ENCODE peak calls at places on chromosome 16, in seven cellular contexts. One of them, this sample, is unnamed.
A peak's percentile ranks its signal among the peaks of the same experiment; 100 is the strongest.

GRCh38 chr16:86865866-86866675 is 287.7 kb downstream of the FOXL1 start:
- DNase-seq in neuronal stem cell: no peak
- DNase-seq in mesenchymal stem cell: peak; percentile 29
- DNase-seq in mesendoderm: no peak
- DNase-seq in H9: no peak
- DNase-seq in IMR-90: peak; percentile 44
- DNase-seq in H1: no peak
- DNase-seq in this sample: no peak

GRCh38 chr16:53091508-53092211 is 36.9 kb downstream of the CHD9 start:
- DNase-seq in neuronal stem cell: peak; percentile 37
- DNase-seq in mesenchymal stem cell: peak; percentile 66
- DNase-seq in mesendoderm: peak; percentile 94
- DNase-seq in H9: peak; percentile 81
- DNase-seq in IMR-90: peak; percentile 92
- DNase-seq in H1: no peak
- DNase-seq in this sample: no peak

GRCh38 chr16:48117217-48118105 is 38.3 kb downstream of the ABCC12 start:
- DNase-seq in neuronal stem cell: peak; percentile 84
- DNase-seq in mesenchymal stem cell: peak; percentile 58
- DNase-seq in mesendoderm: peak; percentile 90
- DNase-seq in H9: peak; percentile 89
- DNase-seq in IMR-90: no peak
- DNase-seq in H1: peak; percentile 71
- DNase-seq in this sample: peak; percentile 47

GRCh38 chr16:49592507-49593422 is 219.2 kb downstream of the C16orf78 start:
- DNase-seq in neuronal stem cell: peak; percentile 56
- DNase-seq in mesenchymal stem cell: peak; percentile 27
- DNase-seq in mesendoderm: peak; percentile 81
- DNase-seq in H9: peak; percentile 72
- DNase-seq in IMR-90: peak; percentile 7
- DNase-seq in H1: peak; percentile 49
- DNase-seq in this sample: peak; percentile 16

GRCh38 chr16:19781196-19781595 is 63.1 kb downstream of the IQCK start:
- DNase-seq in neuronal stem cell: no peak
- DNase-seq in mesenchymal stem cell: no peak
- DNase-seq in mesendoderm: no peak
- DNase-seq in H9: no peak
- DNase-seq in IMR-90: peak; percentile 18
- DNase-seq in H1: no peak
- DNase-seq in this sample: no peak

GRCh38 chr16:19284207-19284606 is 1.3 kb upstream of the CLEC19A start:
- DNase-seq in neuronal stem cell: no peak
- DNase-seq in mesenchymal stem cell: no peak
- DNase-seq in mesendoderm: no peak
- DNase-seq in H9: no peak
- DNase-seq in IMR-90: no peak
- DNase-seq in H1: no peak
- DNase-seq in this sample: no peak

GRCh38 chr16:78505544-78506371 is 406.3 kb downstream of the WWOX start:
- DNase-seq in neuronal stem cell: no peak
- DNase-seq in mesenchymal stem cell: no peak
- DNase-seq in mesendoderm: peak; percentile 16
- DNase-seq in H9: peak; percentile 53
- DNase-seq in IMR-90: no peak
- DNase-seq in H1: no peak
- DNase-seq in this sample: no peak

GRCh38 chr16:23874613-23875294 is 39.0 kb downstream of the PRKCB start:
- DNase-seq in neuronal stem cell: no peak
- DNase-seq in mesenchymal stem cell: no peak
- DNase-seq in mesendoderm: no peak
- DNase-seq in H9: no peak
- DNase-seq in IMR-90: no peak
- DNase-seq in H1: no peak
- DNase-seq in this sample: no peak

GRCh38 chr16:30394603-30395154 is 541 bp upstream of the ZNF48 start:
- DNase-seq in neuronal stem cell: peak; percentile 68
- DNase-seq in mesenchymal stem cell: peak; percentile 80
- DNase-seq in mesendoderm: peak; percentile 71
- DNase-seq in H9: no peak
- DNase-seq in IMR-90: peak; percentile 50
- DNase-seq in H1: no peak
- DNase-seq in this sample: no peak

GRCh38 chr16:81729451-81729850 is 49.6 kb upstream of the PLCG2 start:
- DNase-seq in neuronal stem cell: no peak
- DNase-seq in mesenchymal stem cell: no peak
- DNase-seq in mesendoderm: peak; percentile 96
- DNase-seq in H9: peak; percentile 96
- DNase-seq in IMR-90: no peak
- DNase-seq in H1: peak; percentile 88
- DNase-seq in this sample: no peak

GRCh38 chr16:25586826-25587225 is 104.9 kb upstream of the HS3ST4 start:
- DNase-seq in neuronal stem cell: no peak
- DNase-seq in mesenchymal stem cell: no peak
- DNase-seq in mesendoderm: no peak
- DNase-seq in H9: no peak
- DNase-seq in IMR-90: no peak
- DNase-seq in H1: no peak
- DNase-seq in this sample: no peak

GRCh38 chr16:87376660-87377059 is 6.9 kb downstream of the FBXO31 start:
- DNase-seq in neuronal stem cell: no peak
- DNase-seq in mesenchymal stem cell: no peak
- DNase-seq in mesendoderm: no peak
- DNase-seq in H9: no peak
- DNase-seq in IMR-90: no peak
- DNase-seq in H1: no peak
- DNase-seq in this sample: no peak

GRCh38 chr16:54136276-54136625 is 150.3 kb downstream of the IRX3 start:
- DNase-seq in neuronal stem cell: no peak
- DNase-seq in mesenchymal stem cell: no peak
- DNase-seq in mesendoderm: no peak
- DNase-seq in H9: no peak
- DNase-seq in IMR-90: peak; percentile 59
- DNase-seq in H1: no peak
- DNase-seq in this sample: no peak

GRCh38 chr16:57159447-57159846 is 26.4 kb downstream of the PSME3IP1 start:
- DNase-seq in neuronal stem cell: no peak
- DNase-seq in mesenchymal stem cell: no peak
- DNase-seq in mesendoderm: no peak
- DNase-seq in H9: no peak
- DNase-seq in IMR-90: no peak
- DNase-seq in H1: no peak
- DNase-seq in this sample: no peak

GRCh38 chr16:9946022-9946720 is 236.1 kb downstream of the GRIN2A start:
- DNase-seq in neuronal stem cell: no peak
- DNase-seq in mesenchymal stem cell: no peak
- DNase-seq in mesendoderm: peak; percentile 12
- DNase-seq in H9: peak; percentile 59
- DNase-seq in IMR-90: no peak
- DNase-seq in H1: peak; percentile 5
- DNase-seq in this sample: no peak

GRCh38 chr16:52545157-52545543 is 1.8 kb downstream of the TOX3 start:
- DNase-seq in neuronal stem cell: no peak
- DNase-seq in mesenchymal stem cell: no peak
- DNase-seq in mesendoderm: no peak
- DNase-seq in H9: no peak
- DNase-seq in IMR-90: no peak
- DNase-seq in H1: no peak
- DNase-seq in this sample: no peak

GRCh38 chr16:62638964-62639861 is 603.0 kb upstream of the CDH8 start:
- DNase-seq in neuronal stem cell: no peak
- DNase-seq in mesenchymal stem cell: peak; percentile 2
- DNase-seq in mesendoderm: peak; percentile 16
- DNase-seq in H9: no peak
- DNase-seq in IMR-90: no peak
- DNase-seq in H1: no peak
- DNase-seq in this sample: no peak

GRCh38 chr16:72850863-72851262 is 197.1 kb downstream of the ZFHX3 start:
- DNase-seq in neuronal stem cell: no peak
- DNase-seq in mesenchymal stem cell: peak; percentile 87
- DNase-seq in mesendoderm: no peak
- DNase-seq in H9: no peak
- DNase-seq in IMR-90: peak; percentile 80
- DNase-seq in H1: no peak
- DNase-seq in this sample: no peak

GRCh38 chr16:4263504-4264436 is 9.1 kb downstream of the TFAP4 start:
- DNase-seq in neuronal stem cell: peak; percentile 48
- DNase-seq in mesenchymal stem cell: peak; percentile 94
- DNase-seq in mesendoderm: peak; percentile 88
- DNase-seq in H9: peak; percentile 95
- DNase-seq in IMR-90: peak; percentile 86
- DNase-seq in H1: no peak
- DNase-seq in this sample: peak; percentile 19

GRCh38 chr16:28063611-28064061 is at the start of gene GSG1L:
- DNase-seq in neuronal stem cell: no peak
- DNase-seq in mesenchymal stem cell: no peak
- DNase-seq in mesendoderm: no peak
- DNase-seq in H9: no peak
- DNase-seq in IMR-90: no peak
- DNase-seq in H1: no peak
- DNase-seq in this sample: no peak

GRCh38 chr16:59848314-59848713 is 1114.2 kb upstream of the GOT2 start:
- DNase-seq in neuronal stem cell: no peak
- DNase-seq in mesenchymal stem cell: no peak
- DNase-seq in mesendoderm: no peak
- DNase-seq in H9: no peak
- DNase-seq in IMR-90: no peak
- DNase-seq in H1: no peak
- DNase-seq in this sample: no peak

GRCh38 chr16:71384073-71384724 is 25.7 kb downstream of the CALB2 start:
- DNase-seq in neuronal stem cell: no peak
- DNase-seq in mesenchymal stem cell: no peak
- DNase-seq in mesendoderm: no peak
- DNase-seq in H9: no peak
- DNase-seq in IMR-90: no peak
- DNase-seq in H1: no peak
- DNase-seq in this sample: no peak

GRCh38 chr16:71376465-71377157 is 18.1 kb downstream of the CALB2 start:
- DNase-seq in neuronal stem cell: no peak
- DNase-seq in mesenchymal stem cell: no peak
- DNase-seq in mesendoderm: no peak
- DNase-seq in H9: no peak
- DNase-seq in IMR-90: no peak
- DNase-seq in H1: no peak
- DNase-seq in this sample: no peak

GRCh38 chr16:71383054-71383773 is 24.7 kb downstream of the CALB2 start:
- DNase-seq in neuronal stem cell: peak; percentile 21
- DNase-seq in mesenchymal stem cell: no peak
- DNase-seq in mesendoderm: peak; percentile 84
- DNase-seq in H9: peak; percentile 45
- DNase-seq in IMR-90: peak; percentile 5
- DNase-seq in H1: no peak
- DNase-seq in this sample: peak; percentile 65

GRCh38 chr16:71380831-71381230 is 22.3 kb downstream of the CALB2 start:
- DNase-seq in neuronal stem cell: no peak
- DNase-seq in mesenchymal stem cell: no peak
- DNase-seq in mesendoderm: no peak
- DNase-seq in H9: no peak
- DNase-seq in IMR-90: no peak
- DNase-seq in H1: no peak
- DNase-seq in this sample: no peak
- H3K4me1 ChIP-seq in neuronal stem cell: peaks cover 4% of the 10 kb centered on the region
- H3K4me1 ChIP-seq in mesenchymal stem cell: no peaks in the 10 kb centered on the region
- H3K4me1 ChIP-seq in mesendoderm: no peaks in the 10 kb centered on the region
- H3K4me1 ChIP-seq in H9: no peaks in the 10 kb centered on the region
- H3K4me1 ChIP-seq in IMR-90: no peaks in the 10 kb centered on the region
- H3K4me1 ChIP-seq in H1: peaks cover 4% of the 10 kb centered on the region
- H3K4me1 ChIP-seq in this sample: peaks cover 9% of the 10 kb centered on the region

DNA sequence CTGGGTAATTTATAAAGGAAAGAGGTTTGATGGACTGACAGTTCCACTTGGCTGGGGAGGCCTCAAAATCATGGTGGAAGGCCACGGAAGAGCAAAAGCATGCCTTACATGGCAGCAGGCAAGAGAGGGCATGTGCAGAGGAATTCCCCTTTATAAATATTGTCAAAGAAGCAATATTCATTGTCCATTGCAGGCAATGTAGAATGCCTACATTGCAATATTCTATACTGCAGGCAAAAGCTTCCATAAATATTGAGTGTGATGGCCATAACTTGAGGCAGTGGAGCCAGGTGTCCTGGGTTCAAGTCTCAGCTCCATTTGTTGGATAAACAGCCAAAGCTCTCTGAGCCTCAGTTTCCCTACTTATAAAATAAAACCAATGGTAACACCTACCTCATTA is 322.3 kb downstream of the SHISA9 start:
- DNase-seq in neuronal stem cell: no peak
- DNase-seq in mesenchymal stem cell: no peak
- DNase-seq in mesendoderm: no peak
- DNase-seq in H9: no peak
- DNase-seq in IMR-90: no peak
- DNase-seq in H1: no peak
- DNase-seq in this sample: no peak
- H2BK5ac ChIP-seq in neuronal stem cell: no peak overlapping the region
- H2BK5ac ChIP-seq in mesenchymal stem cell: no peak overlapping the region
- H2BK5ac ChIP-seq in mesendoderm: no peak overlapping the region
- H2BK5ac ChIP-seq in H9: no peak overlapping the region
- H2BK5ac ChIP-seq in IMR-90: no peak overlapping the region
- H2BK5ac ChIP-seq in H1: no peak overlapping the region
- H2BK5ac ChIP-seq in this sample: no peak overlapping the region

GRCh38 chr16:20868890-20869289 is 31.3 kb downstream of the DCUN1D3 start:
- DNase-seq in neuronal stem cell: no peak
- DNase-seq in mesenchymal stem cell: peak; percentile 53
- DNase-seq in mesendoderm: no peak
- DNase-seq in H9: no peak
- DNase-seq in IMR-90: peak; percentile 57
- DNase-seq in H1: no peak
- DNase-seq in this sample: no peak

GRCh38 chr16:20865420-20866126 is 34.6 kb downstream of the DCUN1D3 start:
- DNase-seq in neuronal stem cell: no peak
- DNase-seq in mesenchymal stem cell: peak; percentile 52
- DNase-seq in mesendoderm: no peak
- DNase-seq in H9: no peak
- DNase-seq in IMR-90: peak; percentile 64
- DNase-seq in H1: no peak
- DNase-seq in this sample: peak; percentile 15

GRCh38 chr16:20867585-20867984 is 32.6 kb downstream of the DCUN1D3 start:
- DNase-seq in neuronal stem cell: no peak
- DNase-seq in mesenchymal stem cell: no peak
- DNase-seq in mesendoderm: no peak
- DNase-seq in H9: no peak
- DNase-seq in IMR-90: peak; percentile 46
- DNase-seq in H1: no peak
- DNase-seq in this sample: no peak

GRCh38 chr16:20866161-20866772 is 33.9 kb downstream of the DCUN1D3 start:
- DNase-seq in neuronal stem cell: peak; percentile 6
- DNase-seq in mesenchymal stem cell: peak; percentile 82
- DNase-seq in mesendoderm: peak; percentile 78
- DNase-seq in H9: peak; percentile 41
- DNase-seq in IMR-90: peak; percentile 87
- DNase-seq in H1: no peak
- DNase-seq in this sample: peak; percentile 25

GRCh38 chr16:20866792-20867191 is 33.4 kb downstream of the DCUN1D3 start:
- DNase-seq in neuronal stem cell: no peak
- DNase-seq in mesenchymal stem cell: no peak
- DNase-seq in mesendoderm: no peak
- DNase-seq in H9: no peak
- DNase-seq in IMR-90: no peak
- DNase-seq in H1: no peak
- DNase-seq in this sample: no peak
- H3K4me1 ChIP-seq in neuronal stem cell: peaks cover 7% of the 10 kb centered on the region
- H3K4me1 ChIP-seq in mesenchymal stem cell: peaks cover 21% of the 10 kb centered on the region
- H3K4me1 ChIP-seq in mesendoderm: peaks cover 20% of the 10 kb centered on the region
- H3K4me1 ChIP-seq in H9: peaks cover 3% of the 10 kb centered on the region
- H3K4me1 ChIP-seq in IMR-90: peaks cover 20% of the 10 kb centered on the region
- H3K4me1 ChIP-seq in H1: peaks cover 4% of the 10 kb centered on the region
- H3K4me1 ChIP-seq in this sample: peaks cover 25% of the 10 kb centered on the region

GRCh38 chr16:11620243-11621003 is 33.7 kb upstream of the LITAF start:
- DNase-seq in neuronal stem cell: no peak
- DNase-seq in mesenchymal stem cell: no peak
- DNase-seq in mesendoderm: no peak
- DNase-seq in H9: no peak
- DNase-seq in IMR-90: no peak
- DNase-seq in H1: no peak
- DNase-seq in this sample: no peak
- H2BK5ac ChIP-seq in neuronal stem cell: no peak overlapping the region
- H2BK5ac ChIP-seq in mesenchymal stem cell: no peak overlapping the region
- H2BK5ac ChIP-seq in mesendoderm: no peak overlapping the region
- H2BK5ac ChIP-seq in H9: no peak overlapping the region
- H2BK5ac ChIP-seq in IMR-90: no peak overlapping the region
- H2BK5ac ChIP-seq in H1: no peak overlapping the region
- H2BK5ac ChIP-seq in this sample: no peak overlapping the region

This sample was measured in trophoblast cell.